ENCODE peak calls at places on chromosomes 11 and 22, in seven cellular contexts. H, M, X, Q, P, Y and K are unnamed samples.

GRCh38 chr22:48827904-48828555 is 999.6 kb downstream of the BRD1 start:
- DNase-seq in H (no peak), M (no peak), X (no peak), Q (no peak), P (no peak), Y (no peak), K (no peak)

GRCh38 chr22:37896939-37897338 is 9.2 kb upstream of the MICALL1 start:
- DNase-seq in H (peak), M (no peak), X (no peak), Q (no peak), P (no peak), Y (no peak), K (no peak)

GRCh38 chr11:93536346-93536871 is 6.8 kb downstream of the SMCO4 start:
- DNase-seq in H (no peak), M (no peak), X (no peak), Q (no peak), P (no peak), Y (no peak), K (peak)

GRCh38 chr22:49664371-49664881 is 163.2 kb downstream of the BRD1 start:
- DNase-seq in H (no peak), M (no peak), X (no peak), Q (no peak), P (no peak), Y (no peak), K (no peak)

GRCh38 chr11:26245046-26245445 is 86.9 kb upstream of the ANO3 start:
- DNase-seq in H (no peak), M (no peak), X (peak), Q (no peak), P (no peak), Y (no peak), K (no peak)

GRCh38 chr11:35484435-35484834 is 41.0 kb downstream of the PAMR1 start:
- DNase-seq in H (peak), M (no peak), X (peak), Q (no peak), P (no peak), Y (no peak), K (no peak)

GRCh38 chr22:49735411-49736311 is 92.0 kb downstream of the BRD1 start:
- DNase-seq in H (peak), M (peak), X (peak), Q (no peak), P (peak), Y (peak), K (no peak)

GRCh38 chr11:125569913-125570621 is 790 bp downstream of the EI24 start:
- DNase-seq in H (no peak), M (no peak), X (no peak), Q (peak), P (no peak), Y (no peak), K (no peak)

GRCh38 chr11:111631666-111632039 is 29.4 kb downstream of the SIK2 start:
- DNase-seq in H (peak), M (no peak), X (peak), Q (peak), P (no peak), Y (no peak), K (no peak)

GRCh38 chr11:117631336-117632090 is 165.5 kb downstream of the DSCAML1 start:
- DNase-seq in H (no peak), M (no peak), X (no peak), Q (no peak), P (no peak), Y (no peak), K (no peak)

GRCh38 chr11:61142424-61142823 is 18.8 kb downstream of the VPS37C start:
- DNase-seq in H (no peak), M (no peak), X (no peak), Q (peak), P (no peak), Y (no peak), K (no peak)

GRCh38 chr11:34458566-34458965 is 19.8 kb downstream of the CAT start:
- DNase-seq in H (no peak), M (no peak), X (no peak), Q (no peak), P (no peak), Y (no peak), K (no peak)

GRCh38 chr22:40572976-40573375 is 63.5 kb downstream of the MRTFA start:
- DNase-seq in H (peak), M (no peak), X (peak), Q (no peak), P (no peak), Y (no peak), K (no peak)

GRCh38 chr11:72924568-72925190 is 110.5 kb downstream of the ATG16L2 start:
- DNase-seq in H (peak), M (no peak), X (peak), Q (peak), P (no peak), Y (no peak), K (peak)

GRCh38 chr11:17502630-17503029 is 26.0 kb upstream of the ABCC8 start:
- DNase-seq in H (no peak), M (no peak), X (no peak), Q (no peak), P (no peak), Y (no peak), K (no peak)

GRCh38 chr22:36839356-36840073 is 21.3 kb upstream of the NCF4 start:
- DNase-seq in H (no peak), M (no peak), X (peak), Q (peak), P (no peak), Y (no peak), K (no peak)

GRCh38 chr11:60859616-60860250 is 4.0 kb upstream of the PTGDR2 start:
- DNase-seq in H (no peak), M (no peak), X (no peak), Q (no peak), P (no peak), Y (no peak), K (no peak)

GRCh38 chr11:44899959-44900358 is 50.7 kb downstream of the TP53I11 start:
- DNase-seq in H (peak), M (peak), X (peak), Q (peak), P (peak), Y (peak), K (peak)

GRCh38 chr22:37329239-37330140 is 47.2 kb downstream of the CYTH4 start:
- DNase-seq in H (no peak), M (no peak), X (no peak), Q (peak), P (no peak), Y (no peak), K (no peak)

GRCh38 chr11:63813035-63813562 is at the start of gene SPINDOC:
- DNase-seq in H (peak), M (peak), X (peak), Q (peak), P (peak), Y (peak), K (peak)

GRCh38 chr22:43381693-43382092 is 30.1 kb upstream of the MPPED1 start:
- DNase-seq in H (peak), M (no peak), X (no peak), Q (no peak), P (no peak), Y (no peak), K (no peak)

GRCh38 chr22:20111045-20111688 is 4.7 kb upstream of the RANBP1 start:
- DNase-seq in H (no peak), M (peak), X (peak), Q (no peak), P (peak), Y (no peak), K (peak)

GRCh38 chr11:78476066-78476465 is 58.4 kb upstream of the GAB2 start:
- DNase-seq in H (no peak), M (no peak), X (peak), Q (peak), P (peak), Y (no peak), K (no peak)

GRCh38 chr11:15507592-15507991 is 392.9 kb downstream of the INSC start:
- DNase-seq in H (peak), M (no peak), X (no peak), Q (no peak), P (no peak), Y (no peak), K (no peak)

GRCh38 chr22:46267431-46268279 is at the start of gene TTC38:
- DNase-seq in H (peak), M (peak), X (peak), Q (peak), P (peak), Y (peak), K (peak)